ENCODE peak calls at places on chromosomes 16 and 17, in nine cellular contexts. One of them, this sample, is unnamed.

GRCh38 chr17:2500446-2500845 is 11.2 kb downstream of the METTL16 start:
- DNase-seq in CD8-positive, alpha-beta T cell: no peak
- DNase-seq in left lung: no peak
- DNase-seq in HFF-Myc: no peak
- DNase-seq in uterus: no peak
- DNase-seq in H7: no peak
- DNase-seq in left ventricle myocardium inferior: no peak
- DNase-seq in lung: no peak
- DNase-seq in astrocyte of the cerebellum: no peak
- DNase-seq in this sample: no peak

GRCh38 chr17:866568-867087 is 84.5 kb downstream of the MRM3 start:
- DNase-seq in CD8-positive, alpha-beta T cell: no peak
- DNase-seq in left lung: no peak
- DNase-seq in HFF-Myc: no peak
- DNase-seq in uterus: no peak
- DNase-seq in H7: no peak
- DNase-seq in left ventricle myocardium inferior: no peak
- DNase-seq in lung: no peak
- DNase-seq in astrocyte of the cerebellum: no peak
- DNase-seq in this sample: no peak

GRCh38 chr16:84497418-84497817 is 7.0 kb downstream of the MEAK7 start:
- DNase-seq in CD8-positive, alpha-beta T cell: no peak
- DNase-seq in left lung: no peak
- DNase-seq in HFF-Myc: no peak
- DNase-seq in uterus: no peak
- DNase-seq in H7: no peak
- DNase-seq in left ventricle myocardium inferior: no peak
- DNase-seq in lung: no peak
- DNase-seq in astrocyte of the cerebellum: no peak
- DNase-seq in this sample: no peak

GRCh38 chr17:57902117-57902799 is 52.4 kb upstream of the MRPS23 start:
- DNase-seq in CD8-positive, alpha-beta T cell: no peak
- DNase-seq in left lung: no peak
- DNase-seq in HFF-Myc: no peak
- DNase-seq in uterus: no peak
- DNase-seq in H7: no peak
- DNase-seq in left ventricle myocardium inferior: no peak
- DNase-seq in lung: no peak
- DNase-seq in astrocyte of the cerebellum: no peak
- DNase-seq in this sample: peak; percentile 40

GRCh38 chr16:19517424-19518089 is 4.3 kb downstream of the GDE1 start:
- DNase-seq in CD8-positive, alpha-beta T cell: no peak
- DNase-seq in left lung: no peak
- DNase-seq in HFF-Myc: no peak
- DNase-seq in uterus: no peak
- DNase-seq in H7: no peak
- DNase-seq in left ventricle myocardium inferior: no peak
- DNase-seq in lung: no peak
- DNase-seq in astrocyte of the cerebellum: peak; percentile 9
- DNase-seq in this sample: no peak

GRCh38 chr16:17501321-17501720 is 30.6 kb upstream of the XYLT1 start:
- DNase-seq in CD8-positive, alpha-beta T cell: no peak
- DNase-seq in left lung: no peak
- DNase-seq in HFF-Myc: no peak
- DNase-seq in uterus: no peak
- DNase-seq in H7: no peak
- DNase-seq in left ventricle myocardium inferior: no peak
- DNase-seq in lung: no peak
- DNase-seq in astrocyte of the cerebellum: no peak
- DNase-seq in this sample: no peak

GRCh38 chr16:77975942-77976341 is 46.4 kb upstream of the CLEC3A start:
- DNase-seq in CD8-positive, alpha-beta T cell: no peak
- DNase-seq in left lung: no peak
- DNase-seq in HFF-Myc: no peak
- DNase-seq in uterus: no peak
- DNase-seq in H7: no peak
- DNase-seq in left ventricle myocardium inferior: no peak
- DNase-seq in lung: no peak
- DNase-seq in astrocyte of the cerebellum: no peak
- DNase-seq in this sample: no peak

GRCh38 chr17:78933025-78933958 is 8.1 kb upstream of the TIMP2 start:
- DNase-seq in CD8-positive, alpha-beta T cell: peak; percentile 36
- DNase-seq in left lung: peak; percentile 64
- DNase-seq in HFF-Myc: peak; percentile 94
- DNase-seq in uterus: peak; percentile 83
- DNase-seq in H7: no peak
- DNase-seq in left ventricle myocardium inferior: peak; percentile 43
- DNase-seq in lung: peak; percentile 43
- DNase-seq in astrocyte of the cerebellum: peak; percentile 74
- DNase-seq in this sample: peak; percentile 23

GRCh38 chr17:59435238-59435637 is 103.8 kb downstream of the YPEL2 start:
- DNase-seq in CD8-positive, alpha-beta T cell: no peak
- DNase-seq in left lung: no peak
- DNase-seq in HFF-Myc: no peak
- DNase-seq in uterus: no peak
- DNase-seq in H7: no peak
- DNase-seq in left ventricle myocardium inferior: no peak
- DNase-seq in lung: no peak
- DNase-seq in astrocyte of the cerebellum: peak; percentile 33
- DNase-seq in this sample: no peak

GRCh38 chr16:81204794-81205680 is 33.5 kb upstream of the BCO1 start:
- DNase-seq in CD8-positive, alpha-beta T cell: peak; percentile 45
- DNase-seq in left lung: no peak
- DNase-seq in HFF-Myc: no peak
- DNase-seq in uterus: peak; percentile 53
- DNase-seq in H7: peak; percentile 73
- DNase-seq in left ventricle myocardium inferior: no peak
- DNase-seq in lung: no peak
- DNase-seq in astrocyte of the cerebellum: peak; percentile 53
- DNase-seq in this sample: peak; percentile 46

GRCh38 chr17:40815381-40815780 is 7.0 kb downstream of the KRT10 start:
- DNase-seq in CD8-positive, alpha-beta T cell: no peak
- DNase-seq in left lung: no peak
- DNase-seq in HFF-Myc: no peak
- DNase-seq in uterus: no peak
- DNase-seq in H7: no peak
- DNase-seq in left ventricle myocardium inferior: no peak
- DNase-seq in lung: no peak
- DNase-seq in astrocyte of the cerebellum: no peak
- DNase-seq in this sample: no peak

GRCh38 chr16:54985156-54985555 is 54.5 kb downstream of the IRX5 start:
- DNase-seq in CD8-positive, alpha-beta T cell: no peak
- DNase-seq in left lung: no peak
- DNase-seq in HFF-Myc: no peak
- DNase-seq in uterus: no peak
- DNase-seq in H7: no peak
- DNase-seq in left ventricle myocardium inferior: no peak
- DNase-seq in lung: no peak
- DNase-seq in astrocyte of the cerebellum: no peak
- DNase-seq in this sample: no peak

GRCh38 chr16:78993342-78993741 is 607.2 kb downstream of the MAF start:
- DNase-seq in CD8-positive, alpha-beta T cell: no peak
- DNase-seq in left lung: no peak
- DNase-seq in HFF-Myc: no peak
- DNase-seq in uterus: no peak
- DNase-seq in H7: no peak
- DNase-seq in left ventricle myocardium inferior: peak; percentile 21
- DNase-seq in lung: no peak
- DNase-seq in astrocyte of the cerebellum: no peak
- DNase-seq in this sample: no peak

GRCh38 chr17:10797848-10798328 is 6.0 kb downstream of the TMEM238L start:
- DNase-seq in CD8-positive, alpha-beta T cell: no peak
- DNase-seq in left lung: no peak
- DNase-seq in HFF-Myc: no peak
- DNase-seq in uterus: no peak
- DNase-seq in H7: no peak
- DNase-seq in left ventricle myocardium inferior: no peak
- DNase-seq in lung: no peak
- DNase-seq in astrocyte of the cerebellum: no peak
- DNase-seq in this sample: no peak

GRCh38 chr17:59756236-59756818 is 48.9 kb downstream of the VMP1 start:
- DNase-seq in CD8-positive, alpha-beta T cell: no peak
- DNase-seq in left lung: no peak
- DNase-seq in HFF-Myc: peak; percentile 67
- DNase-seq in uterus: no peak
- DNase-seq in H7: no peak
- DNase-seq in left ventricle myocardium inferior: no peak
- DNase-seq in lung: no peak
- DNase-seq in astrocyte of the cerebellum: peak; percentile 82
- DNase-seq in this sample: no peak

GRCh38 chr17:66549731-66550207 is 247.4 kb downstream of the PRKCA start:
- DNase-seq in CD8-positive, alpha-beta T cell: no peak
- DNase-seq in left lung: no peak
- DNase-seq in HFF-Myc: peak; percentile 65
- DNase-seq in uterus: no peak
- DNase-seq in H7: peak; percentile 44
- DNase-seq in left ventricle myocardium inferior: no peak
- DNase-seq in lung: no peak
- DNase-seq in astrocyte of the cerebellum: peak; percentile 91
- DNase-seq in this sample: no peak

GRCh38 chr17:83053021-83053778 is 26.2 kb upstream of the METRNL start:
- DNase-seq in CD8-positive, alpha-beta T cell: no peak
- DNase-seq in left lung: peak; percentile 37
- DNase-seq in HFF-Myc: no peak
- DNase-seq in uterus: peak; percentile 46
- DNase-seq in H7: peak; percentile 44
- DNase-seq in left ventricle myocardium inferior: peak; percentile 15
- DNase-seq in lung: no peak
- DNase-seq in astrocyte of the cerebellum: no peak
- DNase-seq in this sample: no peak

GRCh38 chr16:78866556-78866955 is 734.0 kb downstream of the MAF start:
- DNase-seq in CD8-positive, alpha-beta T cell: no peak
- DNase-seq in left lung: no peak
- DNase-seq in HFF-Myc: no peak
- DNase-seq in uterus: no peak
- DNase-seq in H7: no peak
- DNase-seq in left ventricle myocardium inferior: peak; percentile 16
- DNase-seq in lung: no peak
- DNase-seq in astrocyte of the cerebellum: no peak
- DNase-seq in this sample: no peak

GRCh38 chr17:33572615-33573014 is 279.5 kb upstream of the ASIC2 start:
- DNase-seq in CD8-positive, alpha-beta T cell: no peak
- DNase-seq in left lung: no peak
- DNase-seq in HFF-Myc: no peak
- DNase-seq in uterus: no peak
- DNase-seq in H7: no peak
- DNase-seq in left ventricle myocardium inferior: no peak
- DNase-seq in lung: no peak
- DNase-seq in astrocyte of the cerebellum: no peak
- DNase-seq in this sample: no peak

GRCh38 chr16:56743840-56744239 is 13.9 kb downstream of the NUP93 start:
- DNase-seq in CD8-positive, alpha-beta T cell: no peak
- DNase-seq in left lung: no peak
- DNase-seq in HFF-Myc: peak; percentile 35
- DNase-seq in uterus: peak; percentile 33
- DNase-seq in H7: no peak
- DNase-seq in left ventricle myocardium inferior: peak; percentile 30
- DNase-seq in lung: no peak
- DNase-seq in astrocyte of the cerebellum: no peak
- DNase-seq in this sample: no peak

DNA sequence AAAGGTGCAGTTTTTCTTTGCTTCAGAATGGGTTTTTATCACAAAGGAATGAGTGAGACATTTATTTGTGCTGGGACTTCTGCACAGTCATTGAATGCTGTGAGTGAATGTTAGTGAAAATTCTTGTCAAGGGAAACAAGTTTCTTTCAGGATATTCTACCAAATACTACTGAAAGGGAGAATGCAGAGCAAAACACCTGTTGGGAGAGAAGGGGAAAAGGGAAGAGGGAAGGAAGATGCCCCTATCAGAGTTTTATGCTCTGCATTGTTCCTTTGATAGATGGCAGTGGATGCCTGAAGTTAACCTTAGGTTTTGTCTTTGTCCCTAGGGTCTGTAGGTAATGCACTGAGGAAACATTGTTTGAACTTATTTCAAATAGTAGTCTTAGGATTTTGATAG is 3.1 kb downstream of the GGNBP2 start:
- DNase-seq in CD8-positive, alpha-beta T cell: no peak
- DNase-seq in left lung: no peak
- DNase-seq in HFF-Myc: no peak
- DNase-seq in uterus: no peak
- DNase-seq in H7: no peak
- DNase-seq in left ventricle myocardium inferior: no peak
- DNase-seq in lung: no peak
- DNase-seq in astrocyte of the cerebellum: no peak
- DNase-seq in this sample: no peak
- H3K4me3 ChIP-seq in CD8-positive, alpha-beta T cell: peak overlapping the region; percentile 66
- H3K4me3 ChIP-seq in left lung: peak overlapping the region; percentile 90
- H3K4me3 ChIP-seq in HFF-Myc: peak overlapping the region; percentile 69
- H3K4me3 ChIP-seq in uterus: no peak overlapping the region
- H3K4me3 ChIP-seq in H7: no peak overlapping the region
- H3K4me3 ChIP-seq in left ventricle myocardium inferior: no peak overlapping the region
- H3K4me3 ChIP-seq in lung: no peak overlapping the region
- H3K4me3 ChIP-seq in astrocyte of the cerebellum: peak overlapping the region; percentile 16
- H3K4me3 ChIP-seq in this sample: peak overlapping the region; percentile 97

DNA sequence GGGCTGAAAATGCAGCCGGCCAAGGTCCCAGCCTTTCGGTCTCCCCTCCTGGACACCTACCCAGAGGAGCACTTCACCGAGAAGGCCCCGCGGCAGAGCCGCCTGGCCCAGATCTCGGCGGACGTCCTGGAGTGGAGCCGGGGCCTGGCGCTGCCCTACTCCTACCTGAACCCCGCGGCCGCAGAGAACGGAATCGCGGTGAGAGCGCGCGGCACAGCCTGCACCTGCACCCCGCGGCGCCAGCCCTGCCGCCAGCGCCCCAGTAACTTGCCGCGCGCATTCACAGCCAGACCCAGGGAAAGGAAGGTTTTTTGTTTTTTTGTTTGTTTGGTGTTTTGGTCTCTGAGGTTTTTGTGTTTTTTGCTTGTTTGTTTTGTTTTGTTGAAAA is 15.2 kb downstream of the ALOX12B start:
- DNase-seq in CD8-positive, alpha-beta T cell: no peak
- DNase-seq in left lung: no peak
- DNase-seq in HFF-Myc: no peak
- DNase-seq in uterus: no peak
- DNase-seq in H7: peak; percentile 87
- DNase-seq in left ventricle myocardium inferior: no peak
- DNase-seq in lung: no peak
- DNase-seq in astrocyte of the cerebellum: no peak
- DNase-seq in this sample: no peak
- H3K4me3 ChIP-seq in CD8-positive, alpha-beta T cell: peak overlapping the region; percentile 45
- H3K4me3 ChIP-seq in left lung: no peak overlapping the region
- H3K4me3 ChIP-seq in HFF-Myc: no peak overlapping the region
- H3K4me3 ChIP-seq in uterus: no peak overlapping the region
- H3K4me3 ChIP-seq in H7: peak overlapping the region; percentile 36
- H3K4me3 ChIP-seq in left ventricle myocardium inferior: peak overlapping the region; percentile 34
- H3K4me3 ChIP-seq in lung: no peak overlapping the region
- H3K4me3 ChIP-seq in astrocyte of the cerebellum: no peak overlapping the region
- H3K4me3 ChIP-seq in this sample: no peak overlapping the region

GRCh38 chr16:86100205-86101134 is 201.5 kb downstream of the IRF8 start:
- DNase-seq in CD8-positive, alpha-beta T cell: no peak
- DNase-seq in left lung: no peak
- DNase-seq in HFF-Myc: peak; percentile 60
- DNase-seq in uterus: no peak
- DNase-seq in H7: no peak
- DNase-seq in left ventricle myocardium inferior: no peak
- DNase-seq in lung: no peak
- DNase-seq in astrocyte of the cerebellum: no peak
- DNase-seq in this sample: no peak
- H3K4me3 ChIP-seq in CD8-positive, alpha-beta T cell: no peak overlapping the region
- H3K4me3 ChIP-seq in left lung: no peak overlapping the region
- H3K4me3 ChIP-seq in HFF-Myc: no peak overlapping the region
- H3K4me3 ChIP-seq in uterus: no peak overlapping the region
- H3K4me3 ChIP-seq in H7: no peak overlapping the region
- H3K4me3 ChIP-seq in left ventricle myocardium inferior: no peak overlapping the region
- H3K4me3 ChIP-seq in lung: no peak overlapping the region
- H3K4me3 ChIP-seq in astrocyte of the cerebellum: no peak overlapping the region
- H3K4me3 ChIP-seq in this sample: no peak overlapping the region

GRCh38 chr17:32279933-32280716 is 14.5 kb downstream of the RHBDL3 start:
- DNase-seq in CD8-positive, alpha-beta T cell: no peak
- DNase-seq in left lung: no peak
- DNase-seq in HFF-Myc: no peak
- DNase-seq in uterus: no peak
- DNase-seq in H7: peak; percentile 91
- DNase-seq in left ventricle myocardium inferior: no peak
- DNase-seq in lung: no peak
- DNase-seq in astrocyte of the cerebellum: no peak
- DNase-seq in this sample: no peak
- H3K4me3 ChIP-seq in CD8-positive, alpha-beta T cell: no peak overlapping the region
- H3K4me3 ChIP-seq in left lung: no peak overlapping the region
- H3K4me3 ChIP-seq in HFF-Myc: no peak overlapping the region
- H3K4me3 ChIP-seq in uterus: no peak overlapping the region
- H3K4me3 ChIP-seq in H7: no peak overlapping the region
- H3K4me3 ChIP-seq in left ventricle myocardium inferior: no peak overlapping the region
- H3K4me3 ChIP-seq in lung: no peak overlapping the region
- H3K4me3 ChIP-seq in astrocyte of the cerebellum: no peak overlapping the region
- H3K4me3 ChIP-seq in this sample: no peak overlapping the region